ENCODE peak calls at places on chromosomes 4 and X, in five cellular contexts. One of them, this sample, is unnamed.

GRCh38 chr4:180827610-180828009 is 1415.6 kb upstream of the TENM3 start:
- ATAC-seq in K562: no peak
- ATAC-seq in upper lobe of left lung: no peak
- ATAC-seq in HepG2: no peak
- ATAC-seq in GM12878: no peak
- ATAC-seq in this sample: no peak

GRCh38 chrX:81110286-81110685 is 91.4 kb downstream of the HMGN5 start:
- ATAC-seq in K562: no peak
- ATAC-seq in upper lobe of left lung: no peak
- ATAC-seq in HepG2: no peak
- ATAC-seq in GM12878: no peak
- ATAC-seq in this sample: no peak

GRCh38 chrX:85993539-85994197 is 53.7 kb downstream of the CHM start:
- ATAC-seq in K562: no peak
- ATAC-seq in upper lobe of left lung: no peak
- ATAC-seq in HepG2: no peak
- ATAC-seq in GM12878: no peak
- ATAC-seq in this sample: no peak

GRCh38 chr4:73729534-73730165 is 10.7 kb upstream of the CXCL8 start:
- ATAC-seq in K562: peak
- ATAC-seq in upper lobe of left lung: peak
- ATAC-seq in HepG2: peak
- ATAC-seq in GM12878: peak
- ATAC-seq in this sample: peak

GRCh38 chr4:61200991-61201526 is 933 bp downstream of the ADGRL3 start:
- ATAC-seq in K562: no peak
- ATAC-seq in upper lobe of left lung: no peak
- ATAC-seq in HepG2: peak
- ATAC-seq in GM12878: no peak
- ATAC-seq in this sample: no peak

GRCh38 chrX:97397371-97397770 is 513.7 kb downstream of the RPA4 start:
- ATAC-seq in K562: no peak
- ATAC-seq in upper lobe of left lung: no peak
- ATAC-seq in HepG2: no peak
- ATAC-seq in GM12878: no peak
- ATAC-seq in this sample: no peak

GRCh38 chr4:72571337-72571736 is 2.3 kb upstream of the ADAMTS3 start:
- ATAC-seq in K562: no peak
- ATAC-seq in upper lobe of left lung: no peak
- ATAC-seq in HepG2: no peak
- ATAC-seq in GM12878: no peak
- ATAC-seq in this sample: no peak

GRCh38 chr4:143402776-143403550 is 66.3 kb downstream of the GAB1 start:
- ATAC-seq in K562: no peak
- ATAC-seq in upper lobe of left lung: no peak
- ATAC-seq in HepG2: no peak
- ATAC-seq in GM12878: peak
- ATAC-seq in this sample: no peak

GRCh38 chr4:3250438-3250955 is 1.5 kb downstream of the MSANTD1 start:
- ATAC-seq in K562: peak
- ATAC-seq in upper lobe of left lung: peak
- ATAC-seq in HepG2: peak
- ATAC-seq in GM12878: no peak
- ATAC-seq in this sample: no peak

GRCh38 chr4:151426513-151426912 is 17.5 kb downstream of the FHIP1A start:
- ATAC-seq in K562: no peak
- ATAC-seq in upper lobe of left lung: no peak
- ATAC-seq in HepG2: no peak
- ATAC-seq in GM12878: no peak
- ATAC-seq in this sample: no peak

GRCh38 chrX:47579537-47579936 is 2.7 kb upstream of the TIMP1 start:
- ATAC-seq in K562: no peak
- ATAC-seq in upper lobe of left lung: peak
- ATAC-seq in HepG2: no peak
- ATAC-seq in GM12878: peak
- ATAC-seq in this sample: no peak

GRCh38 chr4:140048419-140049022 is 105.5 kb downstream of the MAML3 start:
- ATAC-seq in K562: no peak
- ATAC-seq in upper lobe of left lung: no peak
- ATAC-seq in HepG2: no peak
- ATAC-seq in GM12878: no peak
- ATAC-seq in this sample: no peak

GRCh38 chr4:107258359-107258758 is 222.2 kb upstream of the DKK2 start:
- ATAC-seq in K562: no peak
- ATAC-seq in upper lobe of left lung: no peak
- ATAC-seq in HepG2: no peak
- ATAC-seq in GM12878: no peak
- ATAC-seq in this sample: no peak

GRCh38 chr4:101114936-101115372 is 232.4 kb downstream of the PPP3CA start:
- ATAC-seq in K562: no peak
- ATAC-seq in upper lobe of left lung: no peak
- ATAC-seq in HepG2: peak
- ATAC-seq in GM12878: no peak
- ATAC-seq in this sample: no peak

GRCh38 chr4:184444953-184445309 is 29.4 kb downstream of the IRF2 start:
- ATAC-seq in K562: no peak
- ATAC-seq in upper lobe of left lung: peak
- ATAC-seq in HepG2: no peak
- ATAC-seq in GM12878: peak
- ATAC-seq in this sample: no peak

DNA sequence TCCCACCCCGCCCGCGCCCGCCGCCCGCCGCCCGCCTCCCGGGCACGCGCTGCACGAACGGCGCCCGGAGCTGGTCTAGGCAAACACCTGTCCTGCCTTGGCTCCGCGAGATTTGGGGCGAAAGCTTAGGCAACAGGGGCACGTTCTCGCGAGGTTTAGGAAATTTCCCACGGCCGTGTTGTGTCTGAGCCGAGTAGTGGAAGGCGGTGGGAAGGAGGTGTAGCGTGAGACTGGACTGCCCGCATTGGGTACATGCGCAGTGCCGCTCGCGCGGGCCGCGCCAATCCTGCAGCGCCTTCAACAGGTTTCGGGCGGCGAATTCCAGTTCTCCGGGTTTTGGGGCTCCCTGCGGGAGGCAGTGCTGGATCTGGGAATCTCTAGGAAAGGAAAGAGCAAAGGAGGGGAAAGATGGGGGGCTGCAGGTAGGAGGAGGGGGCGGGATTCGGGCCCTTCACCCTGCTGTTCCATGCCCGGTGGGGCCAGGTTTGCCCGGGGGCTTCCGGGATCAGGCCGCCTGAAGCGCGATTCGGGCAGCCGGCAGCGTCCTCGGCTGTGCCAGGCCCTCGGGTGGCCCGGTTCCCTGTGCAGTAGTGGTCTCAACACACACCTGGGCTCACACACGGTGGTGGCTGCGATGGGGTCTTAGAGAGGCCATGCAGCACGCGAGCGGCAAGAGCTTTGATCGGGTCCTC is 1.2 kb upstream of the RBPJ start:
- ATAC-seq in K562: peak
- ATAC-seq in upper lobe of left lung: peak
- ATAC-seq in HepG2: peak
- ATAC-seq in GM12878: peak
- ATAC-seq in this sample: peak
- TF ChIP-seq EP300 in K562: no peak
- TF ChIP-seq EP300 in upper lobe of left lung: no peak
- TF ChIP-seq EP300 in HepG2: peak
- TF ChIP-seq EP300 in GM12878: no peak
- TF ChIP-seq EP300 in this sample: no peak

GRCh38 chr4:147334478-147334877 is 146.4 kb upstream of the EDNRA start:
- ATAC-seq in K562: no peak
- ATAC-seq in upper lobe of left lung: no peak
- ATAC-seq in HepG2: no peak
- ATAC-seq in GM12878: no peak
- ATAC-seq in this sample: no peak
- TF ChIP-seq POLR2AphosphoS5 in K562: no peak
- TF ChIP-seq POLR2AphosphoS5 in upper lobe of left lung: no peak
- TF ChIP-seq POLR2AphosphoS5 in HepG2: no peak
- TF ChIP-seq POLR2AphosphoS5 in GM12878: no peak
- TF ChIP-seq POLR2AphosphoS5 in this sample: no peak

DNA sequence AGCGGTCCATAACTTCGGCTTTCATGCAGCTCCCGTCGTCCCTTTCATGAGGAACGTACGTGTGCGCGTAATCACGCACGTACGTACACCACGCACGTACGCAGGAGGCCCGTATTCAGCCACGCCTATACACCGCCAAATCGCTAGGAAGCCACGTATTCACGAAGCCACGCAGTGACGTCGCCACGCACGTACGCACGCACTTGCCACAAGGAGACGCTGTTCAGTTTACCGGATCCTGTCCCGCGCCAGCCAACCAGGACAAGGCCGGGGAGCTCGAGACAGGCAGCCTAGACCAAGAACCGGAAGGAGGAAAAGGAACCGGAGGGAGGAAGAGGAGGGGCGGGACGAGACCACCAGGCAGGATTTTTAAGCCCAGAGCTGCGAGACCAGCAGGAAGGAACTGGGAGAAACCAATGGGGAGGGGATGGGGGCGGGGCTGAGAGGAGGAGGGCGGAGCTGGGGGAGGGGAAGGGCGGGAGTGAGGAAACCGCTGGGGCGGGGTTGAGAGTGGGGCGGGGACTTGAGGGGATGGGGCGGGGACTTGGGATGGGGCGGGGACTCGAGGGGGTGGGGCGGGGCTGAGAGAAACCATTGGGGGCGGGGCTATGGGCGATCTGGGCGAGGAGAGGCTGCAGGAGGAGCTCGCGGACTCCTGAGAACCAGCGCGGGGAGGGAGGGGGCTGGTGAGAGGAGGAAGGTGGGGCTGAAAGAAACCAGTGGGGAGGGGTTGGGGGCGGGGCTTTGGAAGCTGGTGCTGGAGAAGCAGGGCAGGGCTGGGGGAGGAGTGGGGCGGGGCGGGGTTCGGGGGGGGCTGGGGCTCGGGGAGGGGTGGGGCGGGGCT is at the start of gene EOLA2:
- ATAC-seq in K562: peak
- ATAC-seq in upper lobe of left lung: peak
- ATAC-seq in HepG2: peak
- ATAC-seq in GM12878: peak
- ATAC-seq in this sample: peak
- TF ChIP-seq EP300 in K562: no peak
- TF ChIP-seq EP300 in upper lobe of left lung: no peak
- TF ChIP-seq EP300 in HepG2: no peak
- TF ChIP-seq EP300 in GM12878: no peak
- TF ChIP-seq EP300 in this sample: peak

DNA sequence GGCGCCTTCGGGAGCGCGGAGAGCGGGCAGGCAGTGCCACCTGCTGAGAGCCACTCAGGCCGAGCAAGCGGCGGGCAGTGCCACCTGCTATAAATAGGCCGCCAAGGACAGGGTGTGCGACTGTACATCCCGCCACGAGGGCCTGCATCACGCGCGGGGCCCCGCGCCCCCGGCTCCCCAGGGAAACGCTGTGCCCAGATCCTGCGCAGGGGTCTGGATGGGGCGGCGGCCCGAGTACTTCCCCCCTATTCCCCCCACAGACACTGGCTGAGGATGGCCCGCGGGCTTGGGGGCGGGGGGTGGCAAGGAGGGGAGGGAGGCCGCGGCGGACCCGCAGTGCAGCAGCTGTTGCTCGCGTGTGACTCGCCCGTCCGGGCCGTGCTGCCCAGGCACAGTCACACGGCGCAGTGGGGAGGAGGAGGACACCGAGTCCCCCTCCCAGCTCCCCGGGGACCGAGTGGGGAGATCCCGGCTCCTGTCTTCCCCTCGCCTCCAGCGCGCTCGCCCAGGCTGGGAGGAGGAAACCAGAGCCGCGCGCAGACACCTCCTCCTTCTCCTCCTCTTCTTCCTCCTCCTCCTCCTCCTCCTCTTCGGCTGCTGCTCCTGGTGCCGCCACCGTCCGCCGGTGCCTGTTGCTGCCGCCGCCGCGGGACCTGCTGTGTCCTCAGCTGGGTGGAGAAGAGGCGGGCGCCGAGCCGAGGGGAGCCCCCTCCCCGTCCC is at the start of gene TBC1D1:
- ATAC-seq in K562: peak
- ATAC-seq in upper lobe of left lung: peak
- ATAC-seq in HepG2: peak
- ATAC-seq in GM12878: peak
- ATAC-seq in this sample: peak
- TF ChIP-seq POLR2AphosphoS5 in K562: no peak
- TF ChIP-seq POLR2AphosphoS5 in upper lobe of left lung: no peak
- TF ChIP-seq POLR2AphosphoS5 in HepG2: no peak
- TF ChIP-seq POLR2AphosphoS5 in GM12878: peak
- TF ChIP-seq POLR2AphosphoS5 in this sample: peak

DNA sequence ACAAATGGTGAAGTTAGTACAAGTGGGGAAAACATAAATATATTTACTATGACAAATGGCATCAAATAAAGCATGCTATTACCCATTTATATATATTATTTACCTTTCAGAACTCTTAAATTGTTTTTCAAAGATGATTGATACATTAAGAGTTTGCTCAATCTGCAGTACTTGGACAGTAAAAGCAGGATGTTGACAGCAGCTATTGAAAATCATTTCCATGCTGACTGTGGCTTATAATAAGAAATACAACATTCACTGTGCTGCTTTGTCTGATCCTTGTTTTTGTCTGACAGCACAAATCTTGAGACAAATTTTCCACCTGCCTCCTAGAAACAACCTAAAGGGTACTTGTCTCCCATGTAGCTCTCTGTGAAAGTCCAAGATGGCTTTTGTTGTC is 134.1 kb upstream of the FAT1 start:
- ATAC-seq in K562: no peak
- ATAC-seq in upper lobe of left lung: no peak
- ATAC-seq in HepG2: no peak
- ATAC-seq in GM12878: no peak
- ATAC-seq in this sample: no peak
- TF ChIP-seq EP300 in K562: no peak
- TF ChIP-seq EP300 in upper lobe of left lung: no peak
- TF ChIP-seq EP300 in HepG2: no peak
- TF ChIP-seq EP300 in GM12878: no peak
- TF ChIP-seq EP300 in this sample: no peak

GRCh38 chr4:40546506-40546905 is 83.2 kb downstream of the RBM47 start:
- ATAC-seq in K562: no peak
- ATAC-seq in upper lobe of left lung: no peak
- ATAC-seq in HepG2: peak
- ATAC-seq in GM12878: no peak
- ATAC-seq in this sample: no peak
- TF ChIP-seq POLR2AphosphoS5 in K562: no peak
- TF ChIP-seq POLR2AphosphoS5 in upper lobe of left lung: no peak
- TF ChIP-seq POLR2AphosphoS5 in HepG2: no peak
- TF ChIP-seq POLR2AphosphoS5 in GM12878: no peak
- TF ChIP-seq POLR2AphosphoS5 in this sample: no peak

DNA sequence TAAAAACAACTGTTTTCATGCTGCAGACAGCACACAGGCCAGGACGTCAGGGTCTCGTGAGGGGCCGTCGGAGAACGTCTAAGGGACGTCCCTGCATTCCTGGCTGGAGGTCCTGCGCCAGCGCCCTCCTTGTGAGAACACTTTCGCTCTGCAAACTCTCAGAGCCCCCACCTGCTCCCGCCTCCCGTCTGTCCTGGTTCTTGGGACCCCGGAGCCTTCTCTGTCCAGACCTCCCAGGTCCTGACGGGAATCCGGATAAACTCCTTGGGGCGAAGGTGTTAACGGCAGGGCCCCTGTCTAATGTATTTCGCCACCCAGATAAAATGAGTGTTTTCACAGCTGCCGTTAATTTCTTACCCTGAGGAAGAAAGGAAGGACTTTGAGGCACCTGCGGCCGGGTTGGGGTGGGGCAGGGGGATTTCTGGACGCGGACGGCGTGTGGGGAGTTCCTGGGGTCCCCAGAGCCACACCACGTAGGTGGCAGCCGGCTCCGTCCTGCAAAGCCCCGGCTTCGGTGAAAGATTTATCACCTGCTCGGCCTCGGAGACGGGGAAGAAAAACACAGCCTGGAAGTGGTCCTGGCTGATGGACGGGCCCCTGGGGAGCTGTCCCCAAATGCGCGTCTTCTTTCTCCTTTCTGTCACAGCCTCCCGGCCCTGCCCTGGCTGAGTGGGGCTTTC is 35.1 kb upstream of the PPP2R3B start:
- ATAC-seq in K562: no peak
- ATAC-seq in upper lobe of left lung: no peak
- ATAC-seq in HepG2: no peak
- ATAC-seq in GM12878: no peak
- ATAC-seq in this sample: no peak
- TF ChIP-seq EP300 in K562: no peak
- TF ChIP-seq EP300 in upper lobe of left lung: no peak
- TF ChIP-seq EP300 in HepG2: no peak
- TF ChIP-seq EP300 in GM12878: no peak
- TF ChIP-seq EP300 in this sample: no peak